ENCODE peak calls at places on chromosome 14, in six cellular contexts. One of them, this sample, is unnamed.

GRCh38 chr14:83757896-83758295 is 1772.0 kb upstream of the FLRT2 start:
- DNase-seq in SK-N-SH: no peak
- DNase-seq in HCT116: no peak
- DNase-seq in HepG2: no peak
- DNase-seq in H1: no peak
- DNase-seq in K562: no peak
- DNase-seq in this sample: no peak

GRCh38 chr14:95465936-95466335 is 50.5 kb downstream of the SYNE3 start:
- DNase-seq in SK-N-SH: no peak
- DNase-seq in HCT116: no peak
- DNase-seq in HepG2: no peak
- DNase-seq in H1: no peak
- DNase-seq in K562: no peak
- DNase-seq in this sample: no peak

GRCh38 chr14:80493620-80494019 is 282.3 kb upstream of the DIO2 start:
- DNase-seq in SK-N-SH: no peak
- DNase-seq in HCT116: no peak
- DNase-seq in HepG2: no peak
- DNase-seq in H1: no peak
- DNase-seq in K562: no peak
- DNase-seq in this sample: no peak

GRCh38 chr14:59133202-59133601 is 55.3 kb upstream of the DAAM1 start:
- DNase-seq in SK-N-SH: no peak
- DNase-seq in HCT116: no peak
- DNase-seq in HepG2: no peak
- DNase-seq in H1: no peak
- DNase-seq in K562: peak; percentile 5
- DNase-seq in this sample: no peak

GRCh38 chr14:30521899-30522736 is 36.8 kb upstream of the G2E3 start:
- DNase-seq in SK-N-SH: peak; percentile 8
- DNase-seq in HCT116: peak; percentile 54
- DNase-seq in HepG2: peak; percentile 57
- DNase-seq in H1: no peak
- DNase-seq in K562: peak; percentile 20
- DNase-seq in this sample: peak; percentile 13

GRCh38 chr14:68464716-68465115 is 328.2 kb downstream of the ZFP36L1 start:
- DNase-seq in SK-N-SH: no peak
- DNase-seq in HCT116: peak; percentile 94
- DNase-seq in HepG2: no peak
- DNase-seq in H1: no peak
- DNase-seq in K562: no peak
- DNase-seq in this sample: no peak

GRCh38 chr14:50410921-50411320 is 14.2 kb upstream of the CDKL1 start:
- DNase-seq in SK-N-SH: no peak
- DNase-seq in HCT116: no peak
- DNase-seq in HepG2: no peak
- DNase-seq in H1: no peak
- DNase-seq in K562: no peak
- DNase-seq in this sample: no peak

GRCh38 chr14:54749727-54750126 is 152.9 kb downstream of the GCH1 start:
- DNase-seq in SK-N-SH: no peak
- DNase-seq in HCT116: no peak
- DNase-seq in HepG2: no peak
- DNase-seq in H1: no peak
- DNase-seq in K562: no peak
- DNase-seq in this sample: no peak

GRCh38 chr14:65745396-65746190 is 333.1 kb downstream of the FUT8 start:
- DNase-seq in SK-N-SH: no peak
- DNase-seq in HCT116: no peak
- DNase-seq in HepG2: peak; percentile 5
- DNase-seq in H1: no peak
- DNase-seq in K562: no peak
- DNase-seq in this sample: no peak

GRCh38 chr14:99945732-99946651 is 119.2 kb upstream of the EVL start:
- DNase-seq in SK-N-SH: no peak
- DNase-seq in HCT116: no peak
- DNase-seq in HepG2: no peak
- DNase-seq in H1: no peak
- DNase-seq in K562: no peak
- DNase-seq in this sample: no peak

GRCh38 chr14:54207476-54207875 is 189.3 kb upstream of the CDKN3 start:
- DNase-seq in SK-N-SH: no peak
- DNase-seq in HCT116: no peak
- DNase-seq in HepG2: no peak
- DNase-seq in H1: no peak
- DNase-seq in K562: no peak
- DNase-seq in this sample: no peak

GRCh38 chr14:89907655-89908054 is 46.9 kb downstream of the EFCAB11 start:
- DNase-seq in SK-N-SH: no peak
- DNase-seq in HCT116: no peak
- DNase-seq in HepG2: no peak
- DNase-seq in H1: no peak
- DNase-seq in K562: no peak
- DNase-seq in this sample: no peak

GRCh38 chr14:52031781-52032180 is 37.1 kb downstream of the NID2 start:
- DNase-seq in SK-N-SH: no peak
- DNase-seq in HCT116: no peak
- DNase-seq in HepG2: no peak
- DNase-seq in H1: no peak
- DNase-seq in K562: no peak
- DNase-seq in this sample: no peak

GRCh38 chr14:95895720-95896119 is 19.1 kb downstream of the TUNAR start:
- DNase-seq in SK-N-SH: peak; percentile 57
- DNase-seq in HCT116: peak; percentile 26
- DNase-seq in HepG2: peak; percentile 18
- DNase-seq in H1: peak; percentile 77
- DNase-seq in K562: peak; percentile 29
- DNase-seq in this sample: peak; percentile 71

GRCh38 chr14:74619672-74620131 is 7.7 kb upstream of the LTBP2 start:
- DNase-seq in SK-N-SH: no peak
- DNase-seq in HCT116: no peak
- DNase-seq in HepG2: peak; percentile 63
- DNase-seq in H1: no peak
- DNase-seq in K562: peak; percentile 39
- DNase-seq in this sample: no peak

GRCh38 chr14:20626274-20626673 is 15.2 kb downstream of the OR6S1 start:
- DNase-seq in SK-N-SH: no peak
- DNase-seq in HCT116: no peak
- DNase-seq in HepG2: no peak
- DNase-seq in H1: no peak
- DNase-seq in K562: no peak
- DNase-seq in this sample: no peak

GRCh38 chr14:73478684-73479083 is 12.0 kb upstream of the RIOX1 start:
- DNase-seq in SK-N-SH: no peak
- DNase-seq in HCT116: no peak
- DNase-seq in HepG2: peak; percentile 83
- DNase-seq in H1: no peak
- DNase-seq in K562: no peak
- DNase-seq in this sample: no peak

GRCh38 chr14:64008016-64008415 is 155.2 kb downstream of the SYNE2 start:
- DNase-seq in SK-N-SH: no peak
- DNase-seq in HCT116: no peak
- DNase-seq in HepG2: no peak
- DNase-seq in H1: no peak
- DNase-seq in K562: no peak
- DNase-seq in this sample: no peak

GRCh38 chr14:50082784-50083466 is 33.4 kb downstream of the VCPKMT start:
- DNase-seq in SK-N-SH: no peak
- DNase-seq in HCT116: no peak
- DNase-seq in HepG2: no peak
- DNase-seq in H1: no peak
- DNase-seq in K562: no peak
- DNase-seq in this sample: no peak

GRCh38 chr14:64812412-64812811 is 67.3 kb downstream of the SPTB start:
- DNase-seq in SK-N-SH: no peak
- DNase-seq in HCT116: peak; percentile 47
- DNase-seq in HepG2: no peak
- DNase-seq in H1: peak; percentile 71
- DNase-seq in K562: no peak
- DNase-seq in this sample: peak; percentile 35

GRCh38 chr14:99879401-99880295 is 86.4 kb downstream of the EML1 start:
- DNase-seq in SK-N-SH: no peak
- DNase-seq in HCT116: no peak
- DNase-seq in HepG2: no peak
- DNase-seq in H1: no peak
- DNase-seq in K562: no peak
- DNase-seq in this sample: no peak

GRCh38 chr14:67385120-67385519 is 25.0 kb downstream of the EIF2S1 start:
- DNase-seq in SK-N-SH: no peak
- DNase-seq in HCT116: no peak
- DNase-seq in HepG2: no peak
- DNase-seq in H1: no peak
- DNase-seq in K562: no peak
- DNase-seq in this sample: no peak

GRCh38 chr14:90288646-90289355 is 32.4 kb downstream of the PSMC1 start:
- DNase-seq in SK-N-SH: no peak
- DNase-seq in HCT116: no peak
- DNase-seq in HepG2: peak; percentile 3
- DNase-seq in H1: no peak
- DNase-seq in K562: no peak
- DNase-seq in this sample: no peak

GRCh38 chr14:92890830-92891598 is 31.9 kb upstream of the CHGA start:
- DNase-seq in SK-N-SH: no peak
- DNase-seq in HCT116: no peak
- DNase-seq in HepG2: no peak
- DNase-seq in H1: no peak
- DNase-seq in K562: no peak
- DNase-seq in this sample: no peak

GRCh38 chr14:92247937-92248336 is 75.0 kb upstream of the SLC24A4 start:
- DNase-seq in SK-N-SH: no peak
- DNase-seq in HCT116: no peak
- DNase-seq in HepG2: no peak
- DNase-seq in H1: no peak
- DNase-seq in K562: no peak
- DNase-seq in this sample: no peak

GRCh38 chr14:95730126-95730525 is 16.2 kb upstream of the TCL1A start:
- DNase-seq in SK-N-SH: no peak
- DNase-seq in HCT116: no peak
- DNase-seq in HepG2: no peak
- DNase-seq in H1: no peak
- DNase-seq in K562: no peak
- DNase-seq in this sample: no peak

GRCh38 chr14:104826197-104826857 is 25.4 kb downstream of the ZBTB42 start:
- DNase-seq in SK-N-SH: peak; percentile 95
- DNase-seq in HCT116: peak; percentile 47
- DNase-seq in HepG2: peak; percentile 65
- DNase-seq in H1: peak; percentile 100
- DNase-seq in K562: peak; percentile 87
- DNase-seq in this sample: peak; percentile 96

GRCh38 chr14:34302654-34303053 is 159.4 kb downstream of the SPTSSA start:
- DNase-seq in SK-N-SH: no peak
- DNase-seq in HCT116: no peak
- DNase-seq in HepG2: no peak
- DNase-seq in H1: no peak
- DNase-seq in K562: no peak
- DNase-seq in this sample: no peak

GRCh38 chr14:45400509-45400908 is 147.5 kb upstream of the MIS18BP1 start:
- DNase-seq in SK-N-SH: no peak
- DNase-seq in HCT116: no peak
- DNase-seq in HepG2: no peak
- DNase-seq in H1: no peak
- DNase-seq in K562: no peak
- DNase-seq in this sample: no peak

GRCh38 chr14:35687335-35687939 is 121.7 kb downstream of the RALGAPA1 start:
- DNase-seq in SK-N-SH: peak; percentile 46
- DNase-seq in HCT116: peak; percentile 26
- DNase-seq in HepG2: peak; percentile 75
- DNase-seq in H1: no peak
- DNase-seq in K562: peak; percentile 11
- DNase-seq in this sample: no peak

GRCh38 chr14:32350020-32350419 is 20.9 kb downstream of the AKAP6 start:
- DNase-seq in SK-N-SH: no peak
- DNase-seq in HCT116: no peak
- DNase-seq in HepG2: no peak
- DNase-seq in H1: no peak
- DNase-seq in K562: no peak
- DNase-seq in this sample: no peak

GRCh38 chr14:24100197-24100981 is 6.3 kb downstream of the PCK2 start:
- DNase-seq in SK-N-SH: no peak
- DNase-seq in HCT116: no peak
- DNase-seq in HepG2: no peak
- DNase-seq in H1: no peak
- DNase-seq in K562: no peak
- DNase-seq in this sample: no peak

GRCh38 chr14:24098229-24098926 is 4.3 kb downstream of the PCK2 start:
- DNase-seq in SK-N-SH: no peak
- DNase-seq in HCT116: no peak
- DNase-seq in HepG2: no peak
- DNase-seq in H1: no peak
- DNase-seq in K562: no peak
- DNase-seq in this sample: no peak

GRCh38 chr14:24100982-24101494 is 6.9 kb downstream of the PCK2 start:
- DNase-seq in SK-N-SH: no peak
- DNase-seq in HCT116: no peak
- DNase-seq in HepG2: no peak
- DNase-seq in H1: no peak
- DNase-seq in K562: no peak
- DNase-seq in this sample: no peak

GRCh38 chr14:24096545-24097181 is 2.6 kb downstream of the PCK2 start:
- DNase-seq in SK-N-SH: no peak
- DNase-seq in HCT116: no peak
- DNase-seq in HepG2: no peak
- DNase-seq in H1: no peak
- DNase-seq in K562: no peak
- DNase-seq in this sample: no peak

GRCh38 chr14:24098927-24099813 is 5.1 kb downstream of the PCK2 start:
- DNase-seq in SK-N-SH: no peak
- DNase-seq in HCT116: no peak
- DNase-seq in HepG2: no peak
- DNase-seq in H1: no peak
- DNase-seq in K562: no peak
- DNase-seq in this sample: no peak
- TF ChIP-seq JUND in SK-N-SH: no peak
- TF ChIP-seq JUND in HCT116: no peak
- TF ChIP-seq JUND in HepG2: no peak
- TF ChIP-seq JUND in H1: no peak
- TF ChIP-seq JUND in K562: no peak
- TF ChIP-seq JUND in this sample: no peak

GRCh38 chr14:71629765-71630502 is 302.3 kb upstream of the RGS6 start:
- DNase-seq in SK-N-SH: peak; percentile 72
- DNase-seq in HCT116: no peak
- DNase-seq in HepG2: no peak
- DNase-seq in H1: no peak
- DNase-seq in K562: no peak
- DNase-seq in this sample: no peak
- TF ChIP-seq JUND in SK-N-SH: peak; percentile 30
- TF ChIP-seq JUND in HCT116: no peak
- TF ChIP-seq JUND in HepG2: no peak
- TF ChIP-seq JUND in H1: no peak
- TF ChIP-seq JUND in K562: no peak
- TF ChIP-seq JUND in this sample: no peak

GRCh38 chr14:22882529-22883190 is 362 bp upstream of the REM2 start:
- DNase-seq in SK-N-SH: peak; percentile 87
- DNase-seq in HCT116: peak; percentile 39
- DNase-seq in HepG2: no peak
- DNase-seq in H1: peak; percentile 64
- DNase-seq in K562: peak; percentile 88
- DNase-seq in this sample: peak; percentile 46
- TF ChIP-seq JUND in SK-N-SH: no peak
- TF ChIP-seq JUND in HCT116: no peak
- TF ChIP-seq JUND in HepG2: no peak
- TF ChIP-seq JUND in H1: no peak
- TF ChIP-seq JUND in K562: peak; percentile 81
- TF ChIP-seq JUND in this sample: no peak

GRCh38 chr14:94048676-94049624 is 22.8 kb downstream of the OTUB2 start:
- DNase-seq in SK-N-SH: peak; percentile 71
- DNase-seq in HCT116: no peak
- DNase-seq in HepG2: no peak
- DNase-seq in H1: no peak
- DNase-seq in K562: no peak
- DNase-seq in this sample: no peak
- TF ChIP-seq JUND in SK-N-SH: no peak
- TF ChIP-seq JUND in HCT116: no peak
- TF ChIP-seq JUND in HepG2: no peak
- TF ChIP-seq JUND in H1: no peak
- TF ChIP-seq JUND in K562: no peak
- TF ChIP-seq JUND in this sample: no peak

This sample was measured in T47D.